ENCODE peak calls at places on chromosomes 16 and 17, in four cellular contexts. Q is GM12878, S is ovary, K is globus pallidus. I is an unnamed sample.

GRCh38 chr17:78664476-78665384 is 87.5 kb upstream of the DNAH17 start:
- DNase-seq in Q (no peak), S (no peak), K (no peak), I (no peak)

GRCh38 chr16:51159864-51160263 is 8.8 kb upstream of the SALL1 start:
- DNase-seq in Q (no peak), S (no peak), K (no peak), I (no peak)

GRCh38 chr17:30130121-30130520 is 13.5 kb downstream of the NSRP1 start:
- DNase-seq in Q (no peak), S (no peak), K (no peak), I (no peak)

GRCh38 chr17:44940321-44940720 is 7.3 kb downstream of the KIF18B start:
- DNase-seq in Q (no peak), S (no peak), K (no peak), I (no peak)

GRCh38 chr16:31274831-31275816 is 15.3 kb downstream of the ITGAM start:
- DNase-seq in Q (no peak), S (no peak), K (no peak), I (no peak)

GRCh38 chr16:50776042-50776441 is 34.2 kb downstream of the CYLD start:
- DNase-seq in Q (no peak), S (no peak), K (no peak), I (no peak)

GRCh38 chr16:83530293-83530692 is 277.5 kb upstream of the HSBP1 start:
- DNase-seq in Q (no peak), S (no peak), K (no peak), I (no peak)

GRCh38 chr17:72510454-72511016 is 389.7 kb downstream of the SOX9 start:
- DNase-seq in Q (peak; percentile 92), S (no peak), K (no peak), I (no peak)

GRCh38 chr16:4733747-4734062 is 366 bp downstream of the ANKS3 start:
- DNase-seq in Q (no peak), S (no peak), K (no peak), I (no peak)

GRCh38 chr16:84514874-84515835 is 10.7 kb upstream of the MEAK7 start:
- DNase-seq in Q (peak; percentile 96), S (no peak), K (no peak), I (peak; percentile 37)

GRCh38 chr16:57084257-57084770 is 8.1 kb upstream of the CPNE2 start:
- DNase-seq in Q (peak; percentile 25), S (peak; percentile 74), K (peak; percentile 78), I (peak; percentile 56)

GRCh38 chr16:85173981-85174751 is 61.9 kb upstream of the CIBAR2 start:
- DNase-seq in Q (no peak), S (peak; percentile 64), K (no peak), I (no peak)

GRCh38 chr17:34930283-34930682 is 31.0 kb downstream of the CCT6B start:
- DNase-seq in Q (no peak), S (no peak), K (no peak), I (no peak)

I was measured in activated CD4-positive, CD25-positive, alpha-beta regulatory T cell.